ENCODE peak calls at places on chromosomes 1 and 21, in nine cellular contexts. M is fibroblast of pulmonary artery, N is fibroblast of mammary gland, Y is fibroblast of lung, K is stomach, O is sigmoid colon, T is MM.1S, E is GM06990, G is astrocyte. H is an unnamed sample.

GRCh38 chr1:67675800-67676199 is 9.2 kb upstream of the GADD45A start:
- DNase-seq in Y (no peak), M (no peak), E (no peak), O (no peak), G (no peak), K (no peak), T (peak; percentile 84), N (no peak), H (no peak)

GRCh38 chr1:188689542-188689941 is 1788.1 kb downstream of the BRINP3 start:
- DNase-seq in N (no peak), T (no peak), G (peak; percentile 18), M (peak; percentile 10), K (no peak), E (no peak), Y (peak; percentile 13), O (no peak), H (no peak)

GRCh38 chr1:34267326-34267725 is 90.6 kb downstream of the C1orf94 start:
- DNase-seq in N (no peak), G (peak; percentile 11), Y (peak; percentile 33), M (no peak), T (no peak), K (no peak), E (no peak), O (no peak), H (no peak)

GRCh38 chr1:212161231-212161781 is 123.9 kb upstream of the PPP2R5A start:
- DNase-seq in M (peak; percentile 79), O (no peak), T (no peak), Y (peak; percentile 91), N (peak; percentile 83), K (no peak), E (peak; percentile 22), G (peak; percentile 88), H (peak; percentile 84)

GRCh38 chr21:44697811-44698734 is 1.1 kb downstream of the KRTAP10-12 start:
- DNase-seq in T (no peak), M (no peak), N (no peak), O (no peak), K (no peak), Y (no peak), G (no peak), E (no peak), H (no peak)

GRCh38 chr1:224867715-224868114 is 61.8 kb upstream of the DNAH14 start:
- DNase-seq in O (no peak), G (peak; percentile 63), Y (peak; percentile 68), T (no peak), K (no peak), M (peak; percentile 34), N (peak; percentile 59), E (no peak), H (peak; percentile 13)

GRCh38 chr1:44472614-44473262 is 67.7 kb downstream of the RNF220 start:
- DNase-seq in O (no peak), E (peak; percentile 9), M (peak; percentile 7), T (no peak), N (no peak), Y (peak; percentile 24), G (peak; percentile 21), K (no peak), H (no peak)

GRCh38 chr1:246428542-246429308 is 78.4 kb downstream of the SMYD3 start:
- DNase-seq in Y (peak; percentile 99), M (peak; percentile 63), T (no peak), E (peak; percentile 33), K (no peak), N (peak; percentile 97), O (no peak), G (peak; percentile 99), H (peak; percentile 92)

GRCh38 chr1:89487972-89488371 is 36.7 kb upstream of the LRRC8B start:
- DNase-seq in M (no peak), Y (no peak), K (no peak), G (no peak), N (no peak), T (peak; percentile 29), E (no peak), O (no peak), H (no peak)
- TF ChIP-seq CTCF in M (no peak), Y (no peak), K (no peak), G (no peak), N (no peak), T (no peak), E (no peak), O (no peak), H (no peak)

GRCh38 chr1:177784394-177784793 is 185.5 kb downstream of the SEC16B start:
- DNase-seq in M (no peak), T (no peak), G (no peak), E (no peak), O (no peak), N (no peak), Y (no peak), K (no peak), H (no peak)

GRCh38 chr1:177779325-177779965 is 190.4 kb downstream of the SEC16B start:
- DNase-seq in M (no peak), Y (no peak), N (no peak), E (no peak), G (no peak), O (no peak), K (no peak), T (no peak), H (no peak)

GRCh38 chr1:177786346-177786745 is 183.5 kb downstream of the SEC16B start:
- DNase-seq in M (no peak), T (no peak), G (no peak), E (no peak), Y (no peak), O (no peak), K (no peak), N (no peak), H (no peak)

GRCh38 chr1:177780096-177780700 is 189.7 kb downstream of the SEC16B start:
- DNase-seq in M (peak; percentile 76), G (peak; percentile 43), T (peak; percentile 83), N (peak; percentile 82), O (no peak), K (no peak), Y (peak; percentile 58), E (no peak), H (peak; percentile 42)

DNA sequence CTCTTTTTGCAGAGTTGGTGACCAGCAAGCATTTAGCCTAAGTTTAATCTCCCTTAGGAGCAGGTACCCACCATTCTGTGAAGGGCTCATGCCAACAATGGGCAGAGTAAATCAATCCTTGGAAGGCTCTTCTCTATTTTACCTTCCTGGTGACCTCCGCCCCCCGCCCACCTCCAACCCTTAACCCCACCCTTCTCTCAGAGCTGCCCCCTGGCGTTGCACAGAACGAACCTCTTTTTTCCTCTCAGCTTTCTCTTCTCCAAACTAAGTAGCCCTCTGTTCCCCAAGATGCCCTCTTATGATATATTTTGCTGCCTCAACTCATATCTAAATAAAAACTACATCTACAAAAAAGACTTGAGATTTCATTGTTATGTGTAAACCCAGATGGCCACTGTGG is 186.8 kb downstream of the SEC16B start:
- DNase-seq in T (no peak), K (no peak), G (no peak), M (no peak), E (no peak), O (no peak), N (no peak), Y (no peak), H (no peak)
- TF ChIP-seq CTCF in T (no peak), K (no peak), G (no peak), M (no peak), E (peak; percentile 37), O (no peak), N (peak; percentile 9), Y (no peak), H (peak; percentile 21)

GRCh38 chr1:91742848-91743292 is 143.1 kb downstream of the TGFBR3 start:
- DNase-seq in T (no peak), N (peak; percentile 81), K (no peak), G (peak; percentile 72), E (no peak), M (peak; percentile 63), O (peak; percentile 91), Y (peak; percentile 75), H (no peak)

GRCh38 chr1:91746728-91747338 is 139.1 kb downstream of the TGFBR3 start:
- DNase-seq in G (no peak), T (no peak), K (no peak), M (no peak), N (no peak), Y (no peak), O (peak; percentile 4), E (no peak), H (no peak)

GRCh38 chr1:91747666-91748065 is 138.3 kb downstream of the TGFBR3 start:
- DNase-seq in E (no peak), Y (no peak), T (no peak), G (no peak), O (peak; percentile 54), M (no peak), K (no peak), N (no peak), H (no peak)

GRCh38 chr1:91745649-91746383 is 140.1 kb downstream of the TGFBR3 start:
- DNase-seq in N (peak; percentile 45), Y (no peak), K (no peak), G (no peak), M (no peak), O (no peak), T (no peak), E (no peak), H (no peak)

DNA sequence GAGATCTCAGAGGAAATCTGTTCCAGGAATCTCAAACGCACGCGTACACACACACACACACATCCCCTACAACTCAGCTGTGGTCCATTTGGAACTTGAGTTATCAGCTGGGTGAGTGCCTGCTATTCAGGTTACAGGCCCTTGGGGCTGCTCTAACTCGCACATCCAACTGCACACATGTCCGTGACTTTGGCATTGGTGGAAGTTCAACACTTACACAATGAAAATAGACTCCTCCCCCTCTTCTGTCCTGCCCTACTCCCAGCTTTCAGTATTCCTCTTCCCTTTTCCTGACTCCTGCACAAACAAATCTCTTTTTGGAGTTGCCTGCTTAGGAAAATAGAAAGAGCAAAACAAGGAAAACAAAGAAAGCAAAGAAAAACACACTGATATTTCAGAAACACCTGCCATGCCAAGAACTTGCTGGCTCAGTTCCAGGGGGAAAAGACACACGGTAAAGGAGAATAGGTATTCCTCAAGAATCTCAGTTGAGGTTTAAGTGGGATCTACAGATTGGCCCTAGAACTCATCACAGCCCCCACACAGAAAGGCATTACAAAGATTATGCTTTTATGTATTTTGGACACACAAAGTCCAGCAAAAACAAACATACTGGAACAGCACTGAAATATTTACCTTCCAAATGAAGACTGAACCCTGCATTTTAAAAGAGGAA is 140.8 kb downstream of the TGFBR3 start:
- DNase-seq in K (no peak), Y (no peak), E (no peak), T (no peak), G (no peak), N (peak; percentile 81), M (peak; percentile 60), O (peak; percentile 82), H (no peak)
- TF ChIP-seq CTCF in K (no peak), Y (no peak), E (no peak), T (no peak), G (no peak), N (no peak), M (peak; percentile 4), O (no peak), H (no peak)

GRCh38 chr1:41775961-41776585 is 142.6 kb downstream of the HIVEP3 start:
- DNase-seq in Y (no peak), N (no peak), T (no peak), K (no peak), G (no peak), O (no peak), M (no peak), E (no peak), H (no peak)

GRCh38 chr1:41780322-41780721 is 138.4 kb downstream of the HIVEP3 start:
- DNase-seq in N (no peak), Y (no peak), G (no peak), T (no peak), O (no peak), M (no peak), K (no peak), E (no peak), H (no peak)

GRCh38 chr1:41776896-41777431 is 141.8 kb downstream of the HIVEP3 start:
- DNase-seq in Y (no peak), O (no peak), E (no peak), G (no peak), K (peak; percentile 86), N (no peak), M (no peak), T (no peak), H (no peak)

GRCh38 chr1:41780916-41781315 is 137.8 kb downstream of the HIVEP3 start:
- DNase-seq in M (no peak), Y (no peak), T (no peak), N (no peak), K (no peak), E (no peak), O (no peak), G (no peak), H (no peak)

DNA sequence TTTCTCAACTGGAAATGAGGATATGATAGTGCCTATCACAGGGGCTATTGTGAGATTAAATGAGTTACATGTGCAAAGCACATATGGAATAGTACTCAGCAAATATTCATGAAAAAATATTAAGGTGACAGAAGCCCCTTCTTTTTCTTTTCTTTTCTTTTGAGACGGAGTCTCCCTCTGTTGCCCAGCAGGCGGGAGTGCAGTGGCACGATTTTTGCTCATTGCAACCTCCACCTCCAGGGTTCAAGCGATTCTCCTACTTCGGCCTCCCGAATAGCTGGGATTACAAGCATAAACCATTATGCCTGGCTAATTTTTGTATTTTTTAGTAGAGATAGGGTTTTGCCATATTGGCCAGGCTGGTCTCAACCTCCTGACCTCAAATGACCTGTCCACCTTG is 139.4 kb downstream of the HIVEP3 start:
- DNase-seq in E (no peak), M (no peak), K (no peak), N (no peak), T (no peak), O (no peak), G (no peak), Y (no peak), H (no peak)
- TF ChIP-seq CTCF in E (peak; percentile 15), M (no peak), K (no peak), N (peak; percentile 19), T (no peak), O (no peak), G (no peak), Y (peak; percentile 27), H (peak; percentile 43)

H was measured in HFFc6.